ENCODE peak calls at places on chromosomes 7 and 10, in four cellular contexts. V is AG09309, D is cardiac fibroblast, T is NB4. C is an unnamed sample.
A peak's percentile ranks its signal among the peaks of the same experiment; 100 is the strongest.

GRCh38 chr7:30255096-30255769 is 29.2 kb upstream of the ZNRF2 start:
- DNase-seq in V (no peak), T (no peak), D (no peak), C (no peak)

GRCh38 chr7:116216956-116217570 is 6.7 kb downstream of the TES start:
- DNase-seq in T (no peak), D (peak; percentile 71), V (no peak), C (no peak)

GRCh38 chr7:50687575-50688261 is 95.0 kb downstream of the GRB10 start:
- DNase-seq in D (peak; percentile 31), V (peak; percentile 51), T (no peak), C (peak; percentile 38)

GRCh38 chr10:49176310-49177268 is 11.6 kb downstream of the TMEM273 start:
- DNase-seq in D (peak; percentile 22), T (no peak), V (no peak), C (no peak)

GRCh38 chr7:87797798-87798403 is 78.3 kb downstream of the SLC25A40 start:
- DNase-seq in V (peak; percentile 13), T (peak; percentile 76), D (peak; percentile 72), C (peak; percentile 3)

GRCh38 chr10:110634527-110635209 is 9.5 kb upstream of the RBM20 start:
- DNase-seq in T (no peak), V (no peak), D (no peak), C (no peak)

GRCh38 chr7:31958216-31958615 is 112.0 kb downstream of the PDE1C start:
- DNase-seq in D (peak; percentile 59), T (no peak), V (peak; percentile 23), C (no peak)

GRCh38 chr10:45418417-45418858 is 44.4 kb downstream of the ALOX5 start:
- DNase-seq in T (no peak), D (peak; percentile 46), V (no peak), C (no peak)

DNA sequence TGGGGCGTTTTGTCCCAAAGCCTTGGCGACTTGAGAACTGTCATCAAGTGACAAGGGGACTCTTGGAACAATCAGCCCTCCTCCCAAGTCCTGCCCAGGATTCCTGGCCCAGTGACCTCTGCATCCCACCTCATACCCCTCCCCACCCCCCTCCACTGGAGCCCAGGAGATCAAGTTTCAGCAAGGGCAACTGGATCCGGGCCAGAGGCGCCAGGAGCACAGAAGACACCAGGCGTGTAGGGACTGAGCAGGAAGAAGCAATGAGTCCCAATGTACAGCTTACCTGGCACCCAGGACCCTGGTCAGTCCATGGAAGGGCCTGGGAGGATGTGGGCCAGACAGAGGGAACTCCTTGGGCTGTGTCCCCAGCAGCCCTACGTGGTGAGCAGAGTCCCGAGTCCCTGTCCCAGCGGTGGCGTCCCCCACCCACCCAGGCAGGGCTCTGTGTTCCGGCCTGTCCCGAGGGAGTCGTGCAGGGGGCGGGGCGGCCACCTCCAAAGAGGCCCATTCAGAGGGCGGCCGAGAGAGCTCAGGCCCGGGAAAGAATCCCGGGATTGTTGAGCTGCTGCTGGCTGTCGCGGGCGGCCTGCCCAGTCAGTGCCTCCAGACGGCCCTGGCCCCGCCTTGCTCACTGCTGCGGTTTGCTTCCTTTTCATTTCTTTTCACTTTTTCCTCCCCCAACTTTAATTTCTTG is 254.1 kb downstream of the TNS3 start:
- DNase-seq in V (peak; percentile 7), D (peak; percentile 81), T (no peak), C (no peak)
- H3K4me3 ChIP-seq in V (peak overlapping the region; percentile 21), D (peak overlapping the region; percentile 57), T (no peak overlapping the region), C (peak overlapping the region; percentile 55)

GRCh38 chr10:70052462-70053211 is at the start of gene MACROH2A2:
- DNase-seq in D (peak; percentile 67), V (peak; percentile 5), T (no peak), C (no peak)
- TF ChIP-seq CTCF in D (peak; percentile 42), V (peak; percentile 51), T (no peak), C (peak; percentile 67)

DNA sequence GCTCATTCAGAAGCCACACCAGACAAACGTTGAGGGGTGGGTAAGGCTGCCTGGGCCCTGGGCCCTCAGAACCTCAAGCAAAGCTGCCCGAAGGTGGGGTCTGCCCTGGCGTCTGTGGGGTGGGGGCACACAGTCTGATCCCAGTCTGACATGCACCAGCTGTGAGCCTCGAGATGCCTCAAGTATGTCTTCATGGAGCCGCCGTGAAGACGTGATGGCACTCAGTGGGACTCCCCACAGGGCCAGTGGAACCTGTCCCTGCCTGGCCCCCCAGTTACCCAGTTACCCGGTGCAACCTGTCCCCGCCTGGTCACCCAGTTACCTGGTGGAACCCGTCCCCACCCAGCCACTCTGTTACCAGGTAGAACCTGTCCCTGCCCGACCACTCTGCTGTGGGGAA is 351.2 kb downstream of the PTPRN2 start:
- DNase-seq in D (no peak), V (no peak), T (no peak), C (no peak)
- H3K4me3 ChIP-seq in D (no peak overlapping the region), V (no peak overlapping the region), T (no peak overlapping the region), C (no peak overlapping the region)

GRCh38 chr10:94489976-94490788 is 55.4 kb upstream of the HELLS start:
- DNase-seq in T (no peak), V (no peak), D (no peak), C (no peak)

GRCh38 chr10:94490789-94491039 is 54.9 kb upstream of the HELLS start:
- DNase-seq in V (no peak), D (no peak), T (no peak), C (no peak)

GRCh38 chr10:94489107-94489506 is 56.5 kb upstream of the HELLS start:
- DNase-seq in V (no peak), T (no peak), D (no peak), C (no peak)

GRCh38 chr10:94485094-94485493 is 60.5 kb upstream of the HELLS start:
- DNase-seq in T (no peak), V (no peak), D (no peak), C (no peak)

DNA sequence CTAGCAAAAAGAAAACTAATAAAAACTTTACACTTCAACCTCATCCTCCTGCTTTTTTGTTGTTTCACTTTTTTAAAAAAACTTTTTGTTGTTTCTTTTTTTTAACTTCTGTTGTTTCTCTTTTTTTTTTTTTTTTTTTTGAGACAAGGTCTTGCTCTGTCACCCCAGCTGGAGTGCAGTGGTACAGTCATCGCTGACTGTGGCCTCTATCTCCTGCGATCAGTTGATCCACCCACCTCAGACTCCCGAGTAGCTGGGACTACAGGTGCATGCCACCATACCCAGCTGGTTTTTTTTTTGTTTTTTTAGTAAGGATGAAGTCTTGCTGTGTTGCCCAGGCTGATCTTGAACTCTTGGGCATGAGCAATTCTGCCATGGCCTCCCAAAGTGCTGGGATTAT is 58.0 kb upstream of the HELLS start:
- DNase-seq in T (no peak), D (no peak), V (no peak), C (no peak)
- TF ChIP-seq CTCF in T (no peak), D (no peak), V (no peak), C (no peak)

DNA sequence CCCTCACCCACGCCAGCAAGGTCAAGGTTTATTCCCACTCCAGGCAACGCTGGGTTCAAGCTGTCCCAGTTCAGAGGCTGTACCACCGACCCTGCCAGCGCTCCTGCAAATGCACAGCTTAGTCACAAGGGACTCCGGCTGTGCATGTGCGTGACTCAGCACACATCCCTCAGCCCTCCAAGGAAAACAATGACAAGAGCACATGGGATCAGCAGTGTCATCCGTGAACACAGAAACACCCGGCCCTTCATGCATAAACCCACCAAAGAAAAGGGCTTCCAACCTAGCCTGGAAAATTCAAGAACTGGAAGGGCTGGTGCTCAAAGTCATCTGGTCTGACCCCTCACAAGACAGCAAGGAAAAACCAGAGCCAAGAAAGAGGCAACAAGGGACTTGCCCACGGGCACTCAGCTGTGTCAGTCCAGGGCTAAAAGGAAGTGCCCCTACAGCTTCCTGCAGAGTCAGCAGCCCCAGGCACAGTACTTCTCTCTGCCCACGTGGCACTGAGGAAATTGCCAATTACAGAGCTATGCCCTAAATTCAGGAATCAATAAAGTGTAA is 106.1 kb downstream of the KCNMA1 start:
- DNase-seq in V (no peak), T (peak; percentile 58), D (peak; percentile 89), C (peak; percentile 59)
- H3K4me3 ChIP-seq in V (no peak overlapping the region), T (no peak overlapping the region), D (peak overlapping the region; percentile 11), C (peak overlapping the region; percentile 39)

DNA sequence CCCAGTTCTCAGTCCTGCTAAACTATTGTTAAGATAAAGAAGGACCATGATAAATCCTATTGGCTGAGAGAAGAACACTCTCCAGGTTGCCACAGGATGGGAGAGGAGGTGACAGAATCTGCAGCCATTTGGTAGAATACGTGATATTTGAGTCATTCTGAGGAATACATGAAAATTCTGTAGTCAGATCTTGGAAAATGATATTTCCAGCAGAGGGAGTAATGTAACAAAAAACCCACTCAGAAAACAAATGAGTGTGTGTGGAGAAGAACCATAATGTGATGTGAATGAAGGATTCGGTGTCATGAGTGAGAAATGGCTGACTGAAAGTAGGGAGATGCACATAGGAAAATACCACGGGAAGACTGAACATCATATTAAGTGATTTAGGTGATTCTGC is 128.5 kb upstream of the PFKP start:
- DNase-seq in T (no peak), V (peak; percentile 5), D (peak; percentile 32), C (no peak)
- TF ChIP-seq CTCF in T (no peak), V (peak; percentile 37), D (no peak), C (no peak)

GRCh38 chr10:98361131-98361633 is 53.8 kb downstream of the PYROXD2 start:
- DNase-seq in D (peak; percentile 99), V (peak; percentile 100), T (peak; percentile 28), C (peak; percentile 100)

GRCh38 chr10:98365698-98366530 is 49.1 kb downstream of the PYROXD2 start:
- DNase-seq in V (no peak), D (no peak), T (no peak), C (no peak)

GRCh38 chr10:98364432-98365102 is 50.4 kb downstream of the PYROXD2 start:
- DNase-seq in D (no peak), V (no peak), T (no peak), C (no peak)

GRCh38 chr10:98363188-98363587 is 51.8 kb downstream of the PYROXD2 start:
- DNase-seq in V (no peak), D (no peak), T (no peak), C (no peak)

DNA sequence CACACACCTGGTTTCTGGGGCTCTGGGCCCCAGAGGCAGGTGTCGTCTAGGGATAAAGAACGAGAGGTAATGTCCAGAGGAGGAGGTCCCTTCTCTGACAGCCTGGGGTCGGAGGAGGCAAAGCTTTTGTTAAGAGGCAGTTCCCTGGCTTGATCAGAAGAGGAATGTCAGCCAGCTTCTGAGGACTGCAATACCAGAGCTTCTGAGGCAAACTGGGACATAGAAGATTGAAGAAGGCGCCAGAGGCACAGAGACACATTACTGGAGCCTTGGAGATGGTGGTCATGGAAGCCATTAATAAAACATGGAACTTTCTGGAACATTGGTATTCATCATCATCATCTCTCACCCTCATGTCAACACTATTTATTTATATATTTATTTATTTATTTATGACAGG is 53.3 kb downstream of the PYROXD2 start:
- DNase-seq in D (no peak), T (no peak), V (no peak), C (no peak)
- H3K4me3 ChIP-seq in D (peak overlapping the region; percentile 41), T (no peak overlapping the region), V (peak overlapping the region; percentile 1), C (peak overlapping the region; percentile 38)

DNA sequence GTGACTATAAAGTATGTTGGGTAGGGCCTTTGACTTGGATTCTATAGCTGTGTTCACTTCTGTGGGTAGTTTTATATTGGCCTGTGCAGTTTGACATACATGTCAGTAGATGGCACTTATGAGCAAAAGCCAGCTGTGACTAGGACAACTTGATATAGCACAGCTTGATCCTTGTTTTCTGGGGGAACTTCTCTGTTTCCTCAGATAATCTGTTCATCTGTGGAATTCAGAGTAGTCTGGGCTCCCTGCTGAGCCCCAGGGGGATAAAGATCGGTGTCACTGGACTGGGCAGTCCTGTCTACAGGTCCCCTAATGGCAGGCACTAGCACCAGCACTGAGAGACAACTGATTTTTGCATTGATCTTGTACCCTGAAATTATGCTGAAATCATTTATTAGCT is 25.4 kb downstream of the CYP2C9 start:
- DNase-seq in V (no peak), T (peak; percentile 51), D (peak; percentile 47), C (no peak)
- TF ChIP-seq CTCF in V (peak; percentile 43), T (peak; percentile 77), D (peak; percentile 69), C (peak; percentile 23)

C was measured in AG04449.